ENCODE peak calls at places on chromosome 5, in four cellular contexts. One of them, this sample, is unnamed.

GRCh38 chr5:45793638-45794532 is 97.7 kb upstream of the HCN1 start:
- DNase-seq in fibroblast of mammary gland: no peak
- DNase-seq in OCI-LY7: no peak
- DNase-seq in tibial artery: no peak
- DNase-seq in this sample: no peak

GRCh38 chr5:160213537-160213936 is 15.8 kb upstream of the FABP6 start:
- DNase-seq in OCI-LY7: peak
- DNase-seq in fibroblast of mammary gland: peak
- DNase-seq in tibial artery: no peak
- DNase-seq in this sample: no peak

GRCh38 chr5:88672644-88673493 is 210.1 kb downstream of the MEF2C start:
- DNase-seq in fibroblast of mammary gland: no peak
- DNase-seq in OCI-LY7: peak
- DNase-seq in tibial artery: no peak
- DNase-seq in this sample: no peak

GRCh38 chr5:178420424-178420823 is 169.8 kb downstream of the COL23A1 start:
- DNase-seq in OCI-LY7: no peak
- DNase-seq in tibial artery: no peak
- DNase-seq in fibroblast of mammary gland: no peak
- DNase-seq in this sample: no peak

GRCh38 chr5:89471115-89471514 is 588.1 kb upstream of the MEF2C start:
- DNase-seq in fibroblast of mammary gland: no peak
- DNase-seq in tibial artery: no peak
- DNase-seq in OCI-LY7: no peak
- DNase-seq in this sample: no peak

GRCh38 chr5:143033535-143034260 is 263.5 kb downstream of the ARHGAP26 start:
- DNase-seq in OCI-LY7: no peak
- DNase-seq in tibial artery: no peak
- DNase-seq in fibroblast of mammary gland: peak
- DNase-seq in this sample: no peak

GRCh38 chr5:147483961-147484707 is 25.7 kb downstream of the DPYSL3 start:
- DNase-seq in fibroblast of mammary gland: peak
- DNase-seq in tibial artery: peak
- DNase-seq in OCI-LY7: no peak
- DNase-seq in this sample: peak

GRCh38 chr5:177357459-177358332 is at the start of gene RGS14:
- DNase-seq in fibroblast of mammary gland: no peak
- DNase-seq in OCI-LY7: peak
- DNase-seq in tibial artery: no peak
- DNase-seq in this sample: peak

GRCh38 chr5:172568308-172568923 is 72.6 kb upstream of the NEURL1B start:
- DNase-seq in fibroblast of mammary gland: no peak
- DNase-seq in tibial artery: no peak
- DNase-seq in OCI-LY7: no peak
- DNase-seq in this sample: peak

GRCh38 chr5:50463726-50464125 is 22.6 kb upstream of the EMB start:
- DNase-seq in tibial artery: no peak
- DNase-seq in fibroblast of mammary gland: no peak
- DNase-seq in OCI-LY7: no peak
- DNase-seq in this sample: no peak

GRCh38 chr5:90135979-90136378 is 273.6 kb downstream of the CETN3 start:
- DNase-seq in OCI-LY7: peak
- DNase-seq in fibroblast of mammary gland: no peak
- DNase-seq in tibial artery: no peak
- DNase-seq in this sample: no peak

GRCh38 chr5:43642428-43642827 is 39.4 kb downstream of the NNT start:
- DNase-seq in OCI-LY7: no peak
- DNase-seq in fibroblast of mammary gland: no peak
- DNase-seq in tibial artery: no peak
- DNase-seq in this sample: no peak

GRCh38 chr5:37211661-37212060 is 37.5 kb downstream of the CPLANE1 start:
- DNase-seq in fibroblast of mammary gland: no peak
- DNase-seq in tibial artery: no peak
- DNase-seq in OCI-LY7: no peak
- DNase-seq in this sample: no peak

GRCh38 chr5:161096006-161096405 is 244.0 kb upstream of the ATP10B start:
- DNase-seq in tibial artery: no peak
- DNase-seq in fibroblast of mammary gland: no peak
- DNase-seq in OCI-LY7: no peak
- DNase-seq in this sample: no peak

GRCh38 chr5:107313921-107314320 is 356.8 kb downstream of the EFNA5 start:
- DNase-seq in fibroblast of mammary gland: no peak
- DNase-seq in OCI-LY7: no peak
- DNase-seq in tibial artery: no peak
- DNase-seq in this sample: no peak

GRCh38 chr5:113245427-113246052 is 189.2 kb downstream of the TSSK1B start:
- DNase-seq in fibroblast of mammary gland: no peak
- DNase-seq in tibial artery: no peak
- DNase-seq in OCI-LY7: no peak
- DNase-seq in this sample: no peak
- H3K4me3 ChIP-seq in fibroblast of mammary gland: no peak
- H3K4me3 ChIP-seq in tibial artery: no peak
- H3K4me3 ChIP-seq in OCI-LY7: no peak
- H3K4me3 ChIP-seq in this sample: no peak

GRCh38 chr5:1175015-1175414 is 26.4 kb upstream of the SLC6A19 start:
- DNase-seq in fibroblast of mammary gland: no peak
- DNase-seq in tibial artery: no peak
- DNase-seq in OCI-LY7: no peak
- DNase-seq in this sample: peak

GRCh38 chr5:1173485-1174070 is 27.8 kb upstream of the SLC6A19 start:
- DNase-seq in OCI-LY7: no peak
- DNase-seq in fibroblast of mammary gland: no peak
- DNase-seq in tibial artery: no peak
- DNase-seq in this sample: no peak

GRCh38 chr5:1175801-1176472 is 25.5 kb upstream of the SLC6A19 start:
- DNase-seq in OCI-LY7: no peak
- DNase-seq in tibial artery: no peak
- DNase-seq in fibroblast of mammary gland: no peak
- DNase-seq in this sample: peak

GRCh38 chr5:1172670-1173404 is 28.6 kb upstream of the SLC6A19 start:
- DNase-seq in OCI-LY7: peak
- DNase-seq in tibial artery: no peak
- DNase-seq in fibroblast of mammary gland: no peak
- DNase-seq in this sample: no peak

GRCh38 chr5:1174122-1174936 is 27.1 kb upstream of the SLC6A19 start:
- DNase-seq in tibial artery: no peak
- DNase-seq in fibroblast of mammary gland: peak
- DNase-seq in OCI-LY7: peak
- DNase-seq in this sample: peak
- H3K4me3 ChIP-seq in tibial artery: no peak
- H3K4me3 ChIP-seq in fibroblast of mammary gland: no peak
- H3K4me3 ChIP-seq in OCI-LY7: no peak
- H3K4me3 ChIP-seq in this sample: no peak

GRCh38 chr5:40622463-40623252 is 57.1 kb upstream of the PTGER4 start:
- DNase-seq in tibial artery: no peak
- DNase-seq in OCI-LY7: no peak
- DNase-seq in fibroblast of mammary gland: no peak
- DNase-seq in this sample: no peak
- H3K4me3 ChIP-seq in tibial artery: no peak
- H3K4me3 ChIP-seq in OCI-LY7: no peak
- H3K4me3 ChIP-seq in fibroblast of mammary gland: no peak
- H3K4me3 ChIP-seq in this sample: no peak

GRCh38 chr5:132465095-132465707 is 25.4 kb downstream of the IRF1 start:
- DNase-seq in tibial artery: peak
- DNase-seq in OCI-LY7: no peak
- DNase-seq in fibroblast of mammary gland: no peak
- DNase-seq in this sample: no peak
- H3K4me3 ChIP-seq in tibial artery: no peak
- H3K4me3 ChIP-seq in OCI-LY7: no peak
- H3K4me3 ChIP-seq in fibroblast of mammary gland: no peak
- H3K4me3 ChIP-seq in this sample: no peak

This sample was measured in left ventricle myocardium inferior.